ENCODE peak calls at places on chromosome 5, in six cellular contexts. F is K562, D is HepG2, I is SK-N-SH, N is H1, C is GM12878. V is an unnamed sample. For H3K27me3, the result is how much of the 10 kb centered on the place peaks cover.

GRCh38 chr5:168266016-168266415 is 25.4 kb upstream of the WWC1 start:
- DNase-seq in C (no peak), I (no peak), D (no peak), F (no peak), N (no peak), V (no peak)

GRCh38 chr5:96968614-96969013 is 32.7 kb downstream of the LNPEP start:
- DNase-seq in N (no peak), C (no peak), I (no peak), F (no peak), D (no peak), V (no peak)

GRCh38 chr5:115377468-115378217 is 81.2 kb upstream of the CCDC112 start:
- DNase-seq in I (no peak), N (no peak), F (no peak), D (no peak), C (peak), V (no peak)

GRCh38 chr5:94423411-94423810 is 195.0 kb downstream of the KIAA0825 start:
- DNase-seq in I (no peak), C (no peak), D (no peak), F (no peak), N (no peak), V (no peak)

GRCh38 chr5:157766441-157766840 is 22.9 kb downstream of the LSM11 start:
- DNase-seq in F (no peak), I (no peak), N (no peak), C (no peak), D (no peak), V (no peak)

GRCh38 chr5:77662615-77663014 is 24.1 kb upstream of the OTP start:
- DNase-seq in I (no peak), N (no peak), C (peak), D (no peak), F (no peak), V (no peak)

GRCh38 chr5:134100283-134101011 is 14.0 kb upstream of the TCF7 start:
- DNase-seq in F (no peak), C (peak), D (no peak), N (no peak), I (peak), V (no peak)

GRCh38 chr5:55485073-55485472 is 49.7 kb downstream of the PLPP1 start:
- DNase-seq in F (no peak), C (no peak), I (no peak), D (no peak), N (peak), V (no peak)

GRCh38 chr5:158727771-158728311 is 371.9 kb downstream of the EBF1 start:
- DNase-seq in N (no peak), C (no peak), I (no peak), D (peak), F (no peak), V (no peak)

GRCh38 chr5:134070979-134071849 is 43.3 kb upstream of the TCF7 start:
- DNase-seq in D (peak), C (peak), F (peak), I (no peak), N (no peak), V (no peak)

GRCh38 chr5:168404366-168404765 is 81.9 kb upstream of the RARS1 start:
- DNase-seq in N (no peak), I (no peak), F (no peak), D (no peak), C (no peak), V (no peak)

GRCh38 chr5:56463944-56464571 is 230.9 kb upstream of the ANKRD55 start:
- DNase-seq in F (no peak), D (no peak), I (no peak), C (no peak), N (no peak), V (no peak)

GRCh38 chr5:155953335-155953734 is 373.6 kb upstream of the SGCD start:
- DNase-seq in F (no peak), C (no peak), N (no peak), D (no peak), I (no peak), V (no peak)

GRCh38 chr5:82387819-82388166 is 109.6 kb upstream of the RPS23 start:
- DNase-seq in F (no peak), I (peak), N (no peak), C (no peak), D (no peak), V (no peak)

GRCh38 chr5:1786621-1787471 is 12.8 kb downstream of the MRPL36 start:
- DNase-seq in C (no peak), F (no peak), N (no peak), I (no peak), D (no peak), V (no peak)

GRCh38 chr5:132840896-132841818 is 10.7 kb upstream of the SHROOM1 start:
- DNase-seq in D (no peak), F (no peak), N (no peak), I (no peak), C (no peak), V (no peak)

GRCh38 chr5:107514305-107514704 is 156.4 kb downstream of the EFNA5 start:
- DNase-seq in C (no peak), I (no peak), D (no peak), F (no peak), N (no peak), V (no peak)

GRCh38 chr5:179829732-179830435 is 9.2 kb downstream of the SQSTM1 start:
- DNase-seq in C (no peak), I (no peak), N (no peak), D (no peak), F (no peak), V (no peak)

GRCh38 chr5:154042751-154043150 is 4.0 kb downstream of the MFAP3 start:
- DNase-seq in C (no peak), I (no peak), D (no peak), N (no peak), F (no peak), V (peak)

GRCh38 chr5:149756354-149756753 is 26.2 kb downstream of the PPARGC1B start:
- DNase-seq in F (no peak), C (no peak), D (no peak), N (no peak), I (no peak), V (no peak)

GRCh38 chr5:152271420-152271819 is 133.7 kb downstream of the NMUR2 start:
- DNase-seq in I (no peak), N (no peak), C (peak), F (no peak), D (peak), V (no peak)

GRCh38 chr5:68930139-68930538 is 163.7 kb upstream of the SLC30A5 start:
- DNase-seq in C (no peak), N (no peak), F (no peak), I (no peak), D (no peak), V (no peak)

GRCh38 chr5:54021413-54022155 is 288.8 kb downstream of the ARL15 start:
- DNase-seq in I (no peak), N (no peak), D (no peak), C (no peak), F (no peak), V (peak)

GRCh38 chr5:172603425-172603824 is 37.6 kb upstream of the NEURL1B start:
- DNase-seq in C (no peak), F (no peak), I (no peak), N (no peak), D (no peak), V (no peak)

GRCh38 chr5:55276771-55277170 is 30.7 kb downstream of the DHX29 start:
- DNase-seq in D (no peak), I (no peak), N (no peak), F (no peak), C (no peak), V (no peak)

GRCh38 chr5:159242153-159242552 is 20.9 kb upstream of the UBLCP1 start:
- DNase-seq in C (no peak), F (no peak), N (no peak), D (no peak), I (no peak), V (no peak)

GRCh38 chr5:27911216-27911615 is 872.8 kb upstream of the CDH9 start:
- DNase-seq in I (no peak), C (no peak), D (peak), N (no peak), F (no peak), V (no peak)

DNA sequence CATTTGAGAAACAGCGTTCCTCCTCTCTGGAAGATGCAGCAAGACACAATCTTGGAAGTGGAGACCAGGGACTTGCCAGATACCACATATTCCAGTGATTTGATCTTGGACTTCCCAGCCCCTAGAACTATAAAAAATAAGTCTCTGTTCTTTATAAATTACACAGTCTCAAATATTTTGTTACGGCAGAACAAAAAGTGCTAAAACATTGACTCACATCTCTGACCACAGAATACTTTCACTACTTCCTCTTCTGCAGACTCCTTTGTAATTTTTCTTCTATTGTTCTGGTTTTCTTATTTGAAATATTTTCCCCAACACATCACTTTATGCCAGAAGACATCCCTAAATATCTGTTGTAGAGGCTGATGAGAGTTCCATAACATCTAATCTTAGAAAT is 706.1 kb upstream of the CDH18 start:
- DNase-seq in C (no peak), I (no peak), D (no peak), F (no peak), N (no peak), V (no peak)
- H3K27me3 ChIP-seq in C (under half), I (under half), D (under half), F (under half), N (under half), V (under half)

DNA sequence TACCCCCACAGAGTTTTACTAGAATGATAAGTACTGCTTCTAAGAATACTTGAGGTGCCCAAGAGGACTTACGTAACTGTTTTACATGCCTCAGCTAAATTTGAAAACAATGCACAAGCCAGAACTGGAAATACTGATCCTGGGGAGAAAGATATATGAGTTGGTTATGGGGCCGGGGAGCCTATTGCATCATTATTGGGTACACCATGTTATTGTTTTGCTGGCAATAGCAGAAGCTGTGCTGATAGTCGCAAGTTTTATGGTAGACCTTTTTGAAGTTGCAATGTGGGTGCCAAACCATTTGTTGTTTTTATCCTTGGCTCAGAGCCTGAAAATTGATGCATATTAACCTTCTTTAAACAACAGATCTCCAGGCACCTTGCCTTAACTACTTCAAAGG is 108.4 kb upstream of the DHFR start:
- DNase-seq in D (no peak), F (no peak), I (no peak), N (no peak), C (no peak), V (no peak)
- TF ChIP-seq GABPA in D (no peak), F (no peak), I (no peak), N (no peak), C (no peak), V (no peak)

GRCh38 chr5:5658226-5658625 is 235.7 kb downstream of the ICE1 start:
- DNase-seq in F (no peak), I (no peak), C (peak), D (no peak), N (no peak), V (no peak)
- H3K27me3 ChIP-seq in F (under half), I (under half), C (under half), D (under half), N (under half), V (under half)

GRCh38 chr5:151231359-151231758 is 7.5 kb upstream of the CCDC69 start:
- DNase-seq in I (no peak), N (no peak), D (no peak), F (no peak), C (no peak), V (no peak)

GRCh38 chr5:151237685-151238084 is 13.8 kb upstream of the CCDC69 start:
- DNase-seq in N (no peak), I (no peak), C (no peak), D (no peak), F (no peak), V (no peak)

GRCh38 chr5:151233576-151234202 is 9.8 kb upstream of the CCDC69 start:
- DNase-seq in C (no peak), I (no peak), F (no peak), N (no peak), D (no peak), V (no peak)

GRCh38 chr5:151236888-151237287 is 13.0 kb upstream of the CCDC69 start:
- DNase-seq in F (no peak), D (no peak), C (no peak), N (no peak), I (no peak), V (no peak)

GRCh38 chr5:151234476-151235238 is 10.8 kb upstream of the CCDC69 start:
- DNase-seq in N (no peak), F (no peak), D (peak), I (no peak), C (no peak), V (no peak)
- TF ChIP-seq GABPA in N (no peak), F (no peak), D (no peak), I (no peak), C (no peak), V (no peak)

GRCh38 chr5:141366016-141366896 is 2.3 kb downstream of the PCDHGA5 start:
- DNase-seq in D (no peak), N (no peak), C (no peak), I (no peak), F (no peak), V (no peak)
- H3K27me3 ChIP-seq in D (under half), N (under half), C (under half), I (under half), F (under half), V (under half)

GRCh38 chr5:126398791-126399190 is 24.4 kb upstream of the GRAMD2B start:
- DNase-seq in C (no peak), D (no peak), I (no peak), N (no peak), F (no peak), V (no peak)
- TF ChIP-seq GABPA in C (no peak), D (no peak), I (no peak), N (no peak), F (no peak), V (no peak)

V was measured in HL-60.